ENCODE peak calls at places on chromosomes 13 and 19, in four cellular contexts. A is coronary artery, K is Caki2, P is posterior cingulate gyrus. F is an unnamed sample.

GRCh38 chr13:112171570-112171965 is 104.6 kb downstream of the SOX1 start:
- DNase-seq in A (peak), K (no peak), P (no peak), F (no peak)

GRCh38 chr13:65336916-65337315 is 1893.2 kb downstream of the PCDH9 start:
- DNase-seq in A (no peak), K (no peak), P (no peak), F (no peak)

GRCh38 chr13:49098771-49099512 is 121.2 kb upstream of the MLNR start:
- DNase-seq in A (no peak), K (peak), P (no peak), F (no peak)

GRCh38 chr13:94157705-94158218 is 321.7 kb downstream of the DCT start:
- DNase-seq in A (no peak), K (no peak), P (no peak), F (no peak)

GRCh38 chr13:98004107-98004506 is 50.6 kb downstream of the IPO5 start:
- DNase-seq in A (no peak), K (no peak), P (no peak), F (no peak)

GRCh38 chr19:35135389-35135909 is 590 bp upstream of the LGI4 start:
- DNase-seq in A (no peak), K (peak), P (peak), F (peak)

GRCh38 chr19:38321646-38322323 is 2.1 kb downstream of the KCNK6 start:
- DNase-seq in A (peak), K (no peak), P (no peak), F (no peak)

GRCh38 chr13:106859505-106859904 is 291.6 kb upstream of the ARGLU1 start:
- DNase-seq in A (no peak), K (no peak), P (no peak), F (no peak)

GRCh38 chr13:43134896-43135295 is 111.5 kb downstream of the DNAJC15 start:
- DNase-seq in A (no peak), K (no peak), P (no peak), F (no peak)

GRCh38 chr19:56476671-56477428 is at the start of gene ZNF667:
- DNase-seq in A (no peak), K (no peak), P (peak), F (peak)

GRCh38 chr13:26037302-26037701 is 14.5 kb downstream of the SHISA2 start:
- DNase-seq in A (no peak), K (no peak), P (peak), F (no peak)

GRCh38 chr13:66940113-66940512 is 290.0 kb downstream of the PCDH9 start:
- DNase-seq in A (no peak), K (no peak), P (no peak), F (no peak)

GRCh38 chr19:10895920-10896319 is 24.6 kb downstream of the CARM1 start:
- DNase-seq in A (no peak), K (no peak), P (no peak), F (no peak)

GRCh38 chr13:103694033-103694432 is 627.8 kb upstream of the SLC10A2 start:
- DNase-seq in A (no peak), K (no peak), P (no peak), F (no peak)

GRCh38 chr13:95176611-95177259 is 124.5 kb downstream of the ABCC4 start:
- DNase-seq in A (no peak), K (no peak), P (no peak), F (no peak)

GRCh38 chr13:113973218-113974164 is at the start of gene C13orf46:
- DNase-seq in A (no peak), K (no peak), P (peak), F (peak)

GRCh38 chr19:42059196-42059595 is 10.8 kb downstream of the GRIK5 start:
- DNase-seq in A (no peak), K (no peak), P (no peak), F (no peak)

GRCh38 chr13:23695711-23696512 is 125.7 kb downstream of the TNFRSF19 start:
- DNase-seq in A (no peak), K (no peak), P (no peak), F (peak)

GRCh38 chr19:18226956-18227780 is 930 bp upstream of the PDE4C start:
- DNase-seq in A (no peak), K (no peak), P (no peak), F (no peak)

GRCh38 chr13:102718746-102719145 is 23.9 kb upstream of the METTL21C start:
- DNase-seq in A (no peak), K (no peak), P (no peak), F (no peak)

GRCh38 chr13:72198967-72199601 is 332.1 kb upstream of the DACH1 start:
- DNase-seq in A (no peak), K (no peak), P (no peak), F (no peak)

GRCh38 chr19:5145521-5146511 is 176.9 kb downstream of the KDM4B start:
- DNase-seq in A (no peak), K (no peak), P (peak), F (peak)

GRCh38 chr19:33431986-33432385 is 58.5 kb downstream of the CEBPG start:
- DNase-seq in A (no peak), K (no peak), P (peak), F (no peak)

GRCh38 chr19:1823020-1823419 is 10.9 kb upstream of the ATP8B3 start:
- DNase-seq in A (no peak), K (no peak), P (no peak), F (no peak)

GRCh38 chr19:2059422-2060201 is 8.6 kb upstream of the MKNK2 start:
- DNase-seq in A (peak), K (peak), P (no peak), F (peak)

GRCh38 chr13:23778879-23779278 is 110.3 kb downstream of the MIPEP start:
- DNase-seq in A (no peak), K (no peak), P (no peak), F (no peak)

GRCh38 chr13:95035311-95036109 is 265.7 kb downstream of the ABCC4 start:
- DNase-seq in A (no peak), K (no peak), P (no peak), F (no peak)

GRCh38 chr19:19595171-19595701 is 23.3 kb downstream of the PBX4 start:
- DNase-seq in A (no peak), K (no peak), P (no peak), F (no peak)

GRCh38 chr13:60619461-60619860 is 222.4 kb downstream of the TDRD3 start:
- DNase-seq in A (no peak), K (no peak), P (no peak), F (no peak)

GRCh38 chr19:3359850-3360493 is 6.4 kb upstream of the NFIC start:
- DNase-seq in A (no peak), K (no peak), P (no peak), F (peak)

GRCh38 chr13:109494955-109495354 is 291.4 kb downstream of the IRS2 start:
- DNase-seq in A (no peak), K (no peak), P (no peak), F (no peak)

GRCh38 chr13:109166807-109167206 is 537.4 kb downstream of the MYO16 start:
- DNase-seq in A (no peak), K (no peak), P (no peak), F (no peak)

F was measured in spleen.